ENCODE peak calls at places on chromosomes 16 and 17, in seven cellular contexts. R is lower leg skin; V is NAMALWA; M is AG04450; Y is NCI-H1417; P is activated CD4-positive, alpha-beta T cell treated with anti-CD3 and anti-CD28 coated beads for 48 hours; I is pulmonary artery endothelial cell. J is an unnamed sample.

GRCh38 chr17:6415616-6416015 is 19.3 kb downstream of the AIPL1 start:
- DNase-seq in V (no peak), R (no peak), P (no peak), M (no peak), I (no peak), Y (no peak), J (no peak)

GRCh38 chr17:17098426-17099035 is 56.3 kb downstream of the MPRIP start:
- DNase-seq in I (no peak), P (no peak), Y (no peak), V (no peak), M (no peak), R (no peak), J (no peak)

GRCh38 chr16:1501630-1502029 is 8.5 kb downstream of the TELO2 start:
- DNase-seq in I (no peak), Y (no peak), M (no peak), P (no peak), R (no peak), V (no peak), J (no peak)

GRCh38 chr17:45739786-45740185 is 44.3 kb upstream of the CRHR1 start:
- DNase-seq in Y (peak), I (no peak), P (no peak), M (no peak), R (no peak), V (no peak), J (no peak)

GRCh38 chr17:4947411-4948165 is 742 bp downstream of the PFN1 start:
- DNase-seq in M (no peak), Y (no peak), P (peak), I (no peak), R (peak), V (peak), J (peak)

GRCh38 chr17:49327835-49328784 is 33.9 kb downstream of the ZNF652 start:
- DNase-seq in R (no peak), I (no peak), Y (no peak), M (no peak), P (no peak), V (peak), J (no peak)

GRCh38 chr16:12685806-12686205 is 117.9 kb downstream of the CPPED1 start:
- DNase-seq in I (no peak), Y (no peak), M (no peak), P (no peak), V (no peak), R (no peak), J (no peak)

GRCh38 chr17:48492401-48493298 is 38.2 kb downstream of the HOXB1 start:
- DNase-seq in I (no peak), M (no peak), V (no peak), R (peak), P (peak), Y (peak), J (peak)

GRCh38 chr17:8935194-8935593 is 30.3 kb downstream of the PIK3R5 start:
- DNase-seq in I (no peak), P (peak), V (no peak), Y (no peak), R (no peak), M (no peak), J (peak)

GRCh38 chr16:30764086-30764485 is 2.0 kb downstream of the RNF40 start:
- DNase-seq in V (no peak), Y (no peak), I (no peak), M (no peak), R (no peak), P (no peak), J (no peak)

GRCh38 chr16:83714286-83714685 is 93.5 kb upstream of the HSBP1 start:
- DNase-seq in I (no peak), R (no peak), M (no peak), V (no peak), Y (no peak), P (no peak), J (no peak)